ENCODE peak calls at places on chromosomes 4 and X, in ten cellular contexts. C, I, O, M, P, Q, H, K, R and T are unnamed samples.

GRCh38 chrX:98795636-98796035 is 1614.4 kb downstream of the PCDH19 start:
- DNase-seq in O (no peak), M (no peak), H (no peak), K (no peak), R (no peak), C (peak; percentile 69), Q (peak; percentile 10), I (no peak), P (no peak), T (peak; percentile 32)

GRCh38 chr4:7052923-7053715 is 9.9 kb downstream of the TADA2B start:
- DNase-seq in H (no peak), R (no peak), Q (no peak), C (peak; percentile 22), M (no peak), I (no peak), K (no peak), O (no peak), P (no peak), T (no peak)

GRCh38 chr4:174717788-174718187 is 111.3 kb downstream of the GLRA3 start:
- DNase-seq in O (no peak), Q (no peak), I (no peak), M (no peak), C (no peak), P (no peak), K (no peak), H (no peak), R (no peak), T (no peak)

GRCh38 chr4:169800541-169800940 is 42.8 kb upstream of the HPF1 start:
- DNase-seq in K (no peak), M (no peak), I (no peak), P (no peak), Q (no peak), R (no peak), C (no peak), H (no peak), O (no peak), T (no peak)

GRCh38 chrX:66489339-66489738 is 149.5 kb downstream of the EDA2R start:
- DNase-seq in Q (no peak), K (no peak), O (no peak), C (peak; percentile 4), I (no peak), R (no peak), P (no peak), M (no peak), H (no peak), T (no peak)

GRCh38 chrX:69189972-69190371 is 24.7 kb upstream of the PJA1 start:
- DNase-seq in M (no peak), I (no peak), P (no peak), K (no peak), R (no peak), Q (no peak), O (peak; percentile 81), C (no peak), H (peak; percentile 35), T (no peak)

GRCh38 chr4:85929926-85930325 is 429.9 kb downstream of the MAPK10 start:
- DNase-seq in R (no peak), C (no peak), I (no peak), M (peak; percentile 30), O (peak; percentile 72), H (no peak), P (no peak), K (no peak), Q (no peak), T (no peak)

GRCh38 chr4:87116230-87116629 is 104.2 kb downstream of the KLHL8 start:
- DNase-seq in I (no peak), R (no peak), P (no peak), C (no peak), M (no peak), K (no peak), Q (no peak), H (no peak), O (no peak), T (no peak)

GRCh38 chr4:112938461-112939058 is 110.9 kb upstream of the ANK2 start:
- DNase-seq in I (peak; percentile 39), M (peak; percentile 10), H (no peak), P (peak; percentile 31), C (peak; percentile 69), O (no peak), R (no peak), K (peak; percentile 36), Q (no peak), T (peak; percentile 75)

GRCh38 chr4:67746797-67747495 is 7.2 kb downstream of the GNRHR start:
- DNase-seq in C (peak; percentile 53), P (peak; percentile 37), I (no peak), K (peak; percentile 51), Q (no peak), M (no peak), O (no peak), R (no peak), H (no peak), T (peak; percentile 31)

GRCh38 chr4:31613946-31614623 is 893.9 kb downstream of the PCDH7 start:
- DNase-seq in I (peak; percentile 29), H (no peak), C (no peak), Q (no peak), M (no peak), R (no peak), P (no peak), K (no peak), O (no peak), T (peak; percentile 98)

GRCh38 chr4:2879026-2879425 is 35.4 kb downstream of the ADD1 start:
- DNase-seq in R (no peak), M (no peak), Q (no peak), O (no peak), K (no peak), I (no peak), P (no peak), H (no peak), C (no peak), T (no peak)

GRCh38 chr4:56655627-56656345 is 25.3 kb downstream of the HOPX start:
- DNase-seq in P (no peak), Q (no peak), C (no peak), I (no peak), K (no peak), H (peak; percentile 70), M (no peak), R (no peak), O (peak; percentile 79), T (no peak)

GRCh38 chrX:17706676-17707075 is 30.6 kb upstream of the SCML1 start:
- DNase-seq in K (peak; percentile 83), R (no peak), I (no peak), Q (peak; percentile 63), P (no peak), C (peak; percentile 63), H (no peak), M (no peak), O (no peak), T (no peak)